ENCODE peak calls at places on chromosomes 1 and 21, in nine cellular contexts. E is endothelial cell; G is stimulated activated CD4-positive, alpha-beta T cell treated with anti-CD3 and anti-CD28 coated beads, Interleukin-4, amount 100 ng/mL, for 24 hours; L is fibroblast of mammary gland; X is fibroblast of pulmonary artery; T is NCI-H2029 treated with DMSO at 0.1 percent for 48 hours; S is AG04450; Q is NCI-H460; M is frontal cortex. B is an unnamed sample.

GRCh38 chr1:33460947-33461629 is 11.4 kb upstream of the ZSCAN20 start:
- DNase-seq in E (no peak), G (no peak), L (no peak), X (no peak), T (no peak), S (no peak), Q (no peak), M (no peak), B (no peak)

GRCh38 chr1:38050397-38051141 is 4.0 kb upstream of the POU3F1 start:
- DNase-seq in E (no peak), G (no peak), L (no peak), X (no peak), T (no peak), S (no peak), Q (no peak), M (no peak), B (peak)

GRCh38 chr1:204384636-204385354 is 25.1 kb upstream of the PLEKHA6 start:
- DNase-seq in E (no peak), G (no peak), L (peak), X (peak), T (no peak), S (no peak), Q (no peak), M (no peak), B (peak)

GRCh38 chr1:238485062-238485905 is 594.6 kb upstream of the ZP4 start:
- DNase-seq in E (no peak), G (no peak), L (peak), X (peak), T (no peak), S (no peak), Q (peak), M (no peak), B (peak)

GRCh38 chr1:94322696-94323095 is 85.3 kb upstream of the ARHGAP29 start:
- DNase-seq in E (no peak), G (no peak), L (peak), X (peak), T (no peak), S (no peak), Q (no peak), M (no peak), B (no peak)

GRCh38 chr1:116334868-116335649 is 38.0 kb upstream of the ATP1A1 start:
- DNase-seq in E (no peak), G (no peak), L (peak), X (peak), T (no peak), S (no peak), Q (no peak), M (no peak), B (peak)

GRCh38 chr1:175788586-175789252 is 45.3 kb upstream of the TNR start:
- DNase-seq in E (no peak), G (no peak), L (no peak), X (no peak), T (no peak), S (no peak), Q (no peak), M (no peak), B (no peak)

GRCh38 chr21:33729631-33730030 is 87.3 kb downstream of the ITSN1 start:
- DNase-seq in E (no peak), G (no peak), L (no peak), X (no peak), T (no peak), S (no peak), Q (no peak), M (no peak), B (no peak)

GRCh38 chr1:54483875-54484437 is 64.1 kb upstream of the ACOT11 start:
- DNase-seq in E (no peak), G (no peak), L (no peak), X (no peak), T (no peak), S (no peak), Q (no peak), M (no peak), B (no peak)

GRCh38 chr1:245648749-245649517 is 494.1 kb downstream of the KIF26B start:
- DNase-seq in E (no peak), G (no peak), L (no peak), X (no peak), T (no peak), S (no peak), Q (no peak), M (no peak), B (no peak)

GRCh38 chr21:46354518-46354917 is 30.6 kb downstream of the PCNT start:
- DNase-seq in E (no peak), G (no peak), L (no peak), X (no peak), T (no peak), S (no peak), Q (no peak), M (no peak), B (no peak)

GRCh38 chr1:199273837-199274379 is 635.1 kb downstream of the PTPRC start:
- DNase-seq in E (no peak), G (no peak), L (peak), X (peak), T (peak), S (peak), Q (peak), M (no peak), B (peak)

GRCh38 chr1:14027099-14027498 is 327.1 kb downstream of the PRDM2 start:
- DNase-seq in E (no peak), G (no peak), L (no peak), X (no peak), T (no peak), S (no peak), Q (no peak), M (no peak), B (no peak)

GRCh38 chr1:110004583-110004982 is 20.0 kb downstream of the AHCYL1 start:
- DNase-seq in E (no peak), G (no peak), L (no peak), X (no peak), T (no peak), S (no peak), Q (no peak), M (no peak), B (no peak)

GRCh38 chr1:233624289-233624688 is 10.4 kb downstream of the KCNK1 start:
- DNase-seq in E (no peak), G (no peak), L (no peak), X (no peak), T (no peak), S (no peak), Q (no peak), M (no peak), B (no peak)

GRCh38 chr21:41958886-41959563 is 5.2 kb upstream of the C2CD2 start:
- DNase-seq in E (no peak), G (no peak), L (no peak), X (no peak), T (no peak), S (no peak), Q (no peak), M (no peak), B (no peak)

GRCh38 chr1:165616054-165616612 is 14.9 kb upstream of the MGST3 start:
- DNase-seq in E (no peak), G (no peak), L (no peak), X (no peak), T (no peak), S (no peak), Q (no peak), M (no peak), B (no peak)

GRCh38 chr21:42495765-42496119 is 282 bp downstream of the RSPH1 start:
- DNase-seq in E (no peak), G (no peak), L (peak), X (peak), T (no peak), S (no peak), Q (no peak), M (no peak), B (peak)

GRCh38 chr1:85344256-85344694 is 67.8 kb upstream of the BCL10 start:
- DNase-seq in E (peak), G (no peak), L (peak), X (peak), T (no peak), S (no peak), Q (no peak), M (no peak), B (peak)

GRCh38 chr1:226069818-226070489 is 7.4 kb downstream of the H3-3A start:
- DNase-seq in E (no peak), G (no peak), L (no peak), X (no peak), T (no peak), S (no peak), Q (no peak), M (no peak), B (no peak)

GRCh38 chr21:41947596-41948403 is 6.0 kb downstream of the C2CD2 start:
- DNase-seq in E (no peak), G (no peak), L (peak), X (peak), T (no peak), S (no peak), Q (no peak), M (peak), B (peak)

GRCh38 chr21:45618287-45618686 is 25.2 kb upstream of the PCBP3 start:
- DNase-seq in E (no peak), G (no peak), L (peak), X (peak), T (no peak), S (no peak), Q (peak), M (no peak), B (peak)

GRCh38 chr21:36806103-36806502 is 107.2 kb downstream of the SIM2 start:
- DNase-seq in E (no peak), G (no peak), L (peak), X (peak), T (no peak), S (no peak), Q (no peak), M (no peak), B (peak)

GRCh38 chr1:180915426-180915965 is 2.8 kb downstream of the KIAA1614 start:
- DNase-seq in E (no peak), G (no peak), L (no peak), X (no peak), T (no peak), S (no peak), Q (no peak), M (no peak), B (no peak)

GRCh38 chr1:43052322-43052721 is 93.7 kb upstream of the SLC2A1 start:
- DNase-seq in E (no peak), G (no peak), L (no peak), X (no peak), T (no peak), S (no peak), Q (no peak), M (no peak), B (no peak)

GRCh38 chr1:206706298-206706791 is 21.6 kb downstream of the MAPKAPK2 start:
- DNase-seq in E (no peak), G (peak), L (peak), X (peak), T (no peak), S (peak), Q (no peak), M (no peak), B (peak)

GRCh38 chr1:150150511-150151021 is 850 bp downstream of the PLEKHO1 start:
- DNase-seq in E (peak), G (peak), L (no peak), X (no peak), T (no peak), S (no peak), Q (no peak), M (peak), B (no peak)

GRCh38 chr1:99745061-99745460 is 21.4 kb downstream of the FRRS1 start:
- DNase-seq in E (no peak), G (no peak), L (no peak), X (no peak), T (no peak), S (no peak), Q (no peak), M (no peak), B (no peak)

B was measured in IMR-90.